ENCODE peak calls at places on chromosomes 12 and 14, in four cellular contexts. G, F, K and I are unnamed samples.

GRCh38 chr14:53472306-53472705 is 319.2 kb upstream of the DDHD1 start:
- DNase-seq in G (no peak), F (no peak), K (no peak), I (no peak)

GRCh38 chr12:66329941-66330340 is 27.6 kb downstream of the HELB start:
- DNase-seq in K (no peak), G (no peak), F (no peak), I (no peak)

GRCh38 chr14:104284636-104285482 is 146.5 kb downstream of the KIF26A start:
- DNase-seq in K (no peak), F (no peak), G (no peak), I (no peak)

GRCh38 chr14:32637582-32637981 is 301.1 kb upstream of the NPAS3 start:
- DNase-seq in F (no peak), K (no peak), G (no peak), I (no peak)

GRCh38 chr14:34356267-34356660 is 105.8 kb downstream of the SPTSSA start:
- DNase-seq in K (no peak), G (peak), F (no peak), I (no peak)

GRCh38 chr14:76376001-76376404 is at the start of gene ESRRB:
- DNase-seq in G (no peak), K (no peak), F (no peak), I (no peak)

GRCh38 chr12:105706321-105706972 is 376.0 kb downstream of the C12orf75 start:
- DNase-seq in G (no peak), K (no peak), F (no peak), I (no peak)

GRCh38 chr12:107435520-107435919 is 250.1 kb upstream of the PWP1 start:
- DNase-seq in K (no peak), F (no peak), G (no peak), I (no peak)

GRCh38 chr12:111409403-111410228 is 3.9 kb downstream of the SH2B3 start:
- DNase-seq in K (peak), F (no peak), G (peak), I (no peak)

GRCh38 chr14:21987937-21988336 is 314.3 kb upstream of the OR4E1 start:
- DNase-seq in K (peak), F (no peak), G (no peak), I (no peak)

GRCh38 chr14:64541261-64541970 is 875 bp downstream of the HSPA2 start:
- DNase-seq in K (no peak), G (no peak), F (no peak), I (no peak)

GRCh38 chr14:69612759-69613145 is 1.4 kb downstream of the SUSD6 start:
- DNase-seq in K (no peak), G (no peak), F (no peak), I (no peak)

GRCh38 chr12:92506891-92507290 is 195.9 kb upstream of the PLEKHG7 start:
- DNase-seq in G (no peak), F (no peak), K (no peak), I (no peak)

GRCh38 chr14:92253381-92253894 is 69.5 kb upstream of the SLC24A4 start:
- DNase-seq in G (no peak), K (no peak), F (no peak), I (no peak)

GRCh38 chr12:105822131-105823103 is 316.3 kb downstream of the NUAK1 start:
- DNase-seq in F (no peak), G (no peak), K (no peak), I (no peak)

GRCh38 chr14:47822326-47822725 is 146.9 kb upstream of the MDGA2 start:
- DNase-seq in F (no peak), G (no peak), K (no peak), I (no peak)

GRCh38 chr14:104970231-104971068 is 7.7 kb downstream of the AHNAK2 start:
- DNase-seq in G (no peak), K (peak), F (no peak), I (no peak)

GRCh38 chr14:34064349-34064748 is 113.5 kb upstream of the EGLN3 start:
- DNase-seq in K (no peak), G (no peak), F (no peak), I (no peak)

GRCh38 chr12:86513206-86513605 is 257.0 kb upstream of the MGAT4C start:
- DNase-seq in K (no peak), F (no peak), G (no peak), I (no peak)

GRCh38 chr12:9260931-9261330 is 52.7 kb upstream of the PZP start:
- DNase-seq in K (no peak), F (no peak), G (no peak), I (no peak)

GRCh38 chr14:74550071-74550470 is 56.5 kb downstream of the ISCA2 start:
- DNase-seq in K (no peak), F (no peak), G (no peak), I (no peak)

GRCh38 chr12:105569886-105570285 is 239.4 kb downstream of the C12orf75 start:
- DNase-seq in G (no peak), K (no peak), F (no peak), I (no peak)

GRCh38 chr14:78933948-78934524 is 763.9 kb downstream of the NRXN3 start:
- DNase-seq in K (peak), F (no peak), G (no peak), I (peak)
- TF ChIP-seq SPI1 in K (no peak), F (no peak), G (no peak), I (no peak)

GRCh38 chr12:26937863-26938659 is at the start of the genes FGFR1OP2 and INTS13:
- DNase-seq in G (peak), F (peak), K (peak), I (peak)

GRCh38 chr12:26938660-26939185 is 453 bp downstream of the FGFR1OP2 start:
- DNase-seq in G (no peak), K (no peak), F (no peak), I (no peak)

GRCh38 chr12:26936559-26937442 is 980 bp downstream of the INTS13 start:
- DNase-seq in G (no peak), K (no peak), F (no peak), I (no peak)

GRCh38 chr12:26937443-26937862 is 328 bp downstream of the INTS13 start:
- DNase-seq in G (no peak), K (no peak), F (no peak), I (no peak)

DNA sequence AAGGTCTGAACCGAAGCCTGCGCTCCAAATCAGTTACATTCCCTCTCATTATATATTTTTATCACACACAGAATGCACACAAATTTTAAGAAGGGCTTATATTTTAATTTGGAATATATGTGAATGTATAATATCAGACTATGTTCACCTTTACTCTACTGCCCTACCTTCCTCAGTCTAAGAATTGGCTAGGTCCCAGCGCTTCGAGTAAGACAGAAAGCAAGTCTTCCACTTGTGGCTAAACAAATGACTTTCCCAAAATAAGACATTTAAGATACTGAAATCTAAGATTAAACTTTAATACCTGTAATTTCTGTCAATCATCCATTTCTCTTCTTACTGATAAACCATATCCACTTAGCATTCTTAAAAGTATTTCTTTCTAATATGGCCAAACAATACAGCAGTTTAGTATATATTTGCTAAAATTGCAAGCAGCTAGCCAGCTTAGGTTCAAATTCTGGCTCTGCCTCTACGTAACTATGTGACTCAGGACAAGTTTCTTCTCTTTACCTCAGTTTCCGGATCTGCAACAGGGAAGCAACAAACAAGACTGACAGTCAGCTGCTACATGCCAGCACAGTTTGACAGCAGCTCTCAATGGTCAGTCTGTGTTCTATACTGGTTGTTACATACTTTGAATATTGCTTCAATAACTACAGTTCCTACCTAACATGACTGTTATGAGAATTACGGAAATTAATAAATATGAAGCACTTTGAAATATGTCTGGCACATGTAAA is 2.0 kb downstream of the INTS13 start:
- DNase-seq in F (no peak), G (peak), K (no peak), I (no peak)
- TF ChIP-seq SPI1 in F (no peak), G (no peak), K (no peak), I (no peak)

GRCh38 chr14:100739306-100739705 is 12.6 kb downstream of the DLK1 start:
- DNase-seq in G (no peak), K (no peak), F (no peak), I (peak)
- TF ChIP-seq SPI1 in G (no peak), K (no peak), F (no peak), I (no peak)

GRCh38 chr12:32211066-32211768 is 104.6 kb downstream of the BICD1 start:
- DNase-seq in K (no peak), G (no peak), F (no peak), I (no peak)
- TF ChIP-seq SPI1 in K (no peak), G (no peak), F (no peak), I (no peak)

DNA sequence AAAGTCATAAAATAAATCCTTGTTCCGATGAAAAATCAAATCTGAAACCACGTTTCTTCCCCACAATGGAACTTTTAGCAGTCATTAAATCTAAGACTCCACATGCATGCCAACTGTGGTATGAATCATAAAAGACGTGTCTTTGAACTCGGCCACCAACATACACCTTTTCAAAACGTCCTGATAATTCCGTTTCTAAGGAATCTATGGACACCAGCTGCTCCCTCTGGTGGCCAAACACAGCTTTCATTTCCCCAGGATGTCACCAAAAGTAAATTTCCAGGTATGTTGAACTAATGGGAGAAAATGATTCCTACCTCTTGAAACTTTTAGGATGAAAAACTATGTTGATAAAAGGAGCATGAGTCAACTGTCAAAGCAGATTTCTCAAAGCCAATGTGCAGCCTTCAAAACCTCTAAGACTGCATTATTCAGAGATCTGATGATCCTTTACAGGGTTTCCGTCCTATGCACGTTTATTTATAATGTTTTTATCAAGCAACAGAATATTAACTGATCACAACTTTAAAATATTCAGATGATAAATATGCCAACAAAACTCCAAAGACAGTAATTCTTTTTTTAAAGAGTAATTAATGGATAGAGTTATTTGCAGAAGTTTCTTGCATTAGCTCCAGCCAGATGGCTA is 96.2 kb downstream of the CIT start:
- DNase-seq in K (peak), F (no peak), G (no peak), I (no peak)
- TF ChIP-seq SPI1 in K (no peak), F (no peak), G (no peak), I (no peak)